ENCODE peak calls at places on chromosomes 12 and 14, in five cellular contexts. One of them, this sample, is unnamed.

GRCh38 chr12:38053655-38054464 is 262.7 kb upstream of the ALG10B start:
- DNase-seq in SK-N-SH: peak; percentile 60
- DNase-seq in A549: peak; percentile 85
- DNase-seq in K562: peak; percentile 18
- DNase-seq in GM12878: no peak
- DNase-seq in this sample: no peak

GRCh38 chr12:6039894-6040601 is 84.4 kb downstream of the VWF start:
- DNase-seq in SK-N-SH: peak; percentile 83
- DNase-seq in A549: peak; percentile 79
- DNase-seq in K562: peak; percentile 53
- DNase-seq in GM12878: no peak
- DNase-seq in this sample: peak; percentile 74

GRCh38 chr12:52121848-52122838 is 42.6 kb downstream of the SMIM41 start:
- DNase-seq in SK-N-SH: peak; percentile 87
- DNase-seq in A549: peak; percentile 67
- DNase-seq in K562: peak; percentile 72
- DNase-seq in GM12878: no peak
- DNase-seq in this sample: peak; percentile 58

GRCh38 chr12:68784015-68784414 is 24.0 kb upstream of the MDM2 start:
- DNase-seq in SK-N-SH: no peak
- DNase-seq in A549: no peak
- DNase-seq in K562: no peak
- DNase-seq in GM12878: no peak
- DNase-seq in this sample: no peak

GRCh38 chr14:92976268-92976667 is 53.3 kb downstream of the CHGA start:
- DNase-seq in SK-N-SH: no peak
- DNase-seq in A549: no peak
- DNase-seq in K562: no peak
- DNase-seq in GM12878: no peak
- DNase-seq in this sample: no peak

GRCh38 chr14:69951935-69952334 is 72.7 kb downstream of the SMOC1 start:
- DNase-seq in SK-N-SH: no peak
- DNase-seq in A549: no peak
- DNase-seq in K562: no peak
- DNase-seq in GM12878: no peak
- DNase-seq in this sample: no peak

GRCh38 chr14:65026526-65026925 is 39.8 kb downstream of the FNTB start:
- DNase-seq in SK-N-SH: no peak
- DNase-seq in A549: no peak
- DNase-seq in K562: no peak
- DNase-seq in GM12878: no peak
- DNase-seq in this sample: no peak

GRCh38 chr14:64279719-64280668 is 14.2 kb downstream of the ESR2 start:
- DNase-seq in SK-N-SH: no peak
- DNase-seq in A549: peak; percentile 17
- DNase-seq in K562: peak; percentile 10
- DNase-seq in GM12878: no peak
- DNase-seq in this sample: peak; percentile 24

GRCh38 chr14:68655021-68655811 is 137.7 kb downstream of the ZFP36L1 start:
- DNase-seq in SK-N-SH: peak; percentile 75
- DNase-seq in A549: no peak
- DNase-seq in K562: no peak
- DNase-seq in GM12878: no peak
- DNase-seq in this sample: peak; percentile 56

GRCh38 chr14:103989034-103989433 is 46.7 kb upstream of the RD3L start:
- DNase-seq in SK-N-SH: no peak
- DNase-seq in A549: no peak
- DNase-seq in K562: no peak
- DNase-seq in GM12878: no peak
- DNase-seq in this sample: no peak

GRCh38 chr12:124804011-124804621 is 59.5 kb downstream of the SCARB1 start:
- DNase-seq in SK-N-SH: peak; percentile 78
- DNase-seq in A549: peak; percentile 80
- DNase-seq in K562: peak; percentile 78
- DNase-seq in GM12878: no peak
- DNase-seq in this sample: peak; percentile 13

GRCh38 chr14:23443411-23443812 is 8.0 kb upstream of the MYH7 start:
- DNase-seq in SK-N-SH: no peak
- DNase-seq in A549: no peak
- DNase-seq in K562: no peak
- DNase-seq in GM12878: no peak
- DNase-seq in this sample: no peak

GRCh38 chr12:55901881-55902490 is 25.7 kb downstream of the PYM1 start:
- DNase-seq in SK-N-SH: no peak
- DNase-seq in A549: no peak
- DNase-seq in K562: no peak
- DNase-seq in GM12878: no peak
- DNase-seq in this sample: no peak

GRCh38 chr12:110349521-110350151 is 53.9 kb downstream of the ANAPC7 start:
- DNase-seq in SK-N-SH: no peak
- DNase-seq in A549: no peak
- DNase-seq in K562: no peak
- DNase-seq in GM12878: no peak
- DNase-seq in this sample: no peak

GRCh38 chr14:22570132-22570949 is 18.7 kb downstream of the DAD1 start:
- DNase-seq in SK-N-SH: peak; percentile 71
- DNase-seq in A549: peak; percentile 89
- DNase-seq in K562: peak; percentile 71
- DNase-seq in GM12878: peak; percentile 99
- DNase-seq in this sample: peak; percentile 82

GRCh38 chr14:80664576-80664975 is 277.0 kb downstream of the CEP128 start:
- DNase-seq in SK-N-SH: no peak
- DNase-seq in A549: peak; percentile 26
- DNase-seq in K562: no peak
- DNase-seq in GM12878: no peak
- DNase-seq in this sample: peak; percentile 83

GRCh38 chr14:104686624-104687517 is 2.5 kb upstream of the INF2 start:
- DNase-seq in SK-N-SH: no peak
- DNase-seq in A549: no peak
- DNase-seq in K562: no peak
- DNase-seq in GM12878: no peak
- DNase-seq in this sample: no peak

GRCh38 chr12:121953695-121954094 is 35.3 kb downstream of the CFAP251 start:
- DNase-seq in SK-N-SH: no peak
- DNase-seq in A549: no peak
- DNase-seq in K562: no peak
- DNase-seq in GM12878: no peak
- DNase-seq in this sample: no peak

GRCh38 chr14:22283000-22283399 is 306.0 kb downstream of the DAD1 start:
- DNase-seq in SK-N-SH: no peak
- DNase-seq in A549: peak; percentile 20
- DNase-seq in K562: no peak
- DNase-seq in GM12878: no peak
- DNase-seq in this sample: peak; percentile 19

GRCh38 chr12:4664111-4664510 is 15.2 kb downstream of the NDUFA9 start:
- DNase-seq in SK-N-SH: no peak
- DNase-seq in A549: no peak
- DNase-seq in K562: no peak
- DNase-seq in GM12878: no peak
- DNase-seq in this sample: peak; percentile 92

GRCh38 chr14:69054030-69054429 is 74.9 kb upstream of the ACTN1 start:
- DNase-seq in SK-N-SH: no peak
- DNase-seq in A549: no peak
- DNase-seq in K562: no peak
- DNase-seq in GM12878: no peak
- DNase-seq in this sample: no peak

GRCh38 chr12:110563702-110564470 is 19.2 kb downstream of the PPTC7 start:
- DNase-seq in SK-N-SH: no peak
- DNase-seq in A549: no peak
- DNase-seq in K562: no peak
- DNase-seq in GM12878: no peak
- DNase-seq in this sample: peak; percentile 56

GRCh38 chr14:102594514-102595175 is 2.2 kb downstream of the RCOR1 start:
- DNase-seq in SK-N-SH: peak; percentile 75
- DNase-seq in A549: peak; percentile 79
- DNase-seq in K562: peak; percentile 29
- DNase-seq in GM12878: peak; percentile 66
- DNase-seq in this sample: peak; percentile 69

GRCh38 chr12:27013606-27014084 is 539 bp downstream of the TM7SF3 start:
- DNase-seq in SK-N-SH: no peak
- DNase-seq in A549: peak; percentile 40
- DNase-seq in K562: peak; percentile 19
- DNase-seq in GM12878: no peak
- DNase-seq in this sample: peak; percentile 47

GRCh38 chr12:132495629-132496207 is 5.8 kb downstream of the FBRSL1 start:
- DNase-seq in SK-N-SH: no peak
- DNase-seq in A549: no peak
- DNase-seq in K562: no peak
- DNase-seq in GM12878: no peak
- DNase-seq in this sample: no peak

GRCh38 chr14:26414103-26414502 is 183.7 kb downstream of the NOVA1 start:
- DNase-seq in SK-N-SH: no peak
- DNase-seq in A549: no peak
- DNase-seq in K562: no peak
- DNase-seq in GM12878: no peak
- DNase-seq in this sample: no peak

GRCh38 chr12:122081108-122081696 is 2.6 kb downstream of the MLXIP start:
- DNase-seq in SK-N-SH: no peak
- DNase-seq in A549: no peak
- DNase-seq in K562: no peak
- DNase-seq in GM12878: no peak
- DNase-seq in this sample: no peak

GRCh38 chr12:64172143-64172970 is 49.7 kb downstream of the KICS2 start:
- DNase-seq in SK-N-SH: no peak
- DNase-seq in A549: no peak
- DNase-seq in K562: no peak
- DNase-seq in GM12878: no peak
- DNase-seq in this sample: no peak
- TF ChIP-seq RCOR1 in SK-N-SH: no peak
- TF ChIP-seq RCOR1 in A549: no peak
- TF ChIP-seq RCOR1 in K562: no peak
- TF ChIP-seq RCOR1 in GM12878: no peak
- TF ChIP-seq RCOR1 in this sample: no peak

DNA sequence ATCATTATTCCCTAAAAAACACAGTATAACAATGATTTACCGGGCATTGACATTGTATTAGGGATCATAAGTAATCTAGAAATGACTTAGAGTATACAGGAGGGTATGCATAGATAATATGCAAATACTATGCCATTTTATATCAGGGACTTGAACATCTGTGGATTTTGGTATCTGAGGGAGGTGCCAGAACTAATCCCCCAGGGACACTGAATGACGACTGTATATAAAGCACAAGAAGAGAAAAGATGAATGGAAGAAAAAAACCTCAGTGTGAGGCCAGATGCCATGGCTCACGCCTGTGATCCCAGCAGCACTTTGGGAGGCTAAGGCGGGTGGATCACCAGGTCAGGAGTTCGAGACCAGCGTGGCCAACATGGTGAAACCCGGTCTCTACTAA is 25.5 kb upstream of the COX6A1 start:
- DNase-seq in SK-N-SH: no peak
- DNase-seq in A549: no peak
- DNase-seq in K562: no peak
- DNase-seq in GM12878: no peak
- DNase-seq in this sample: no peak
- TF ChIP-seq RCOR1 in SK-N-SH: no peak
- TF ChIP-seq RCOR1 in A549: no peak
- TF ChIP-seq RCOR1 in K562: no peak
- TF ChIP-seq RCOR1 in GM12878: no peak
- TF ChIP-seq RCOR1 in this sample: no peak

GRCh38 chr12:73159952-73160351 is 887.8 kb downstream of the TRHDE start:
- DNase-seq in SK-N-SH: no peak
- DNase-seq in A549: no peak
- DNase-seq in K562: no peak
- DNase-seq in GM12878: no peak
- DNase-seq in this sample: no peak

GRCh38 chr12:73161970-73162369 is 889.8 kb downstream of the TRHDE start:
- DNase-seq in SK-N-SH: no peak
- DNase-seq in A549: no peak
- DNase-seq in K562: no peak
- DNase-seq in GM12878: no peak
- DNase-seq in this sample: no peak

DNA sequence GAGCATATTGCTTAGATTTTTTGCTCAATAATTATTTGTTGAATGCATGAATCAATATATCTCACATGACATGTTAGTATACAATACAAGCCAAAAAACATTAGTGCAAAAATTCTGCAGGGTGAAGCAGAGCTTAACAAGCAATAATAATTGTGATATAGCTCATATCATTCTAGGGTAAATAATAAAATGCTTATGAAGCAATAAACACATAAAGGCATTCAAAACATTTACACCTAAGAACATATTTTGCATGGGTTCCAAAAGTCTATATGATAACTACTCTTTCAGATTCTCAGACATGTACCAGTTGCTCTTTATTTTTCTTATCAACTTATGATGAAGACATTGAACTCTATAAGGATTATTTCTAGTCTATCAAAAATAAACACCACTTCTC is 886.2 kb downstream of the TRHDE start:
- DNase-seq in SK-N-SH: no peak
- DNase-seq in A549: no peak
- DNase-seq in K562: no peak
- DNase-seq in GM12878: no peak
- DNase-seq in this sample: no peak
- TF ChIP-seq RCOR1 in SK-N-SH: no peak
- TF ChIP-seq RCOR1 in A549: no peak
- TF ChIP-seq RCOR1 in K562: no peak
- TF ChIP-seq RCOR1 in GM12878: no peak
- TF ChIP-seq RCOR1 in this sample: no peak

DNA sequence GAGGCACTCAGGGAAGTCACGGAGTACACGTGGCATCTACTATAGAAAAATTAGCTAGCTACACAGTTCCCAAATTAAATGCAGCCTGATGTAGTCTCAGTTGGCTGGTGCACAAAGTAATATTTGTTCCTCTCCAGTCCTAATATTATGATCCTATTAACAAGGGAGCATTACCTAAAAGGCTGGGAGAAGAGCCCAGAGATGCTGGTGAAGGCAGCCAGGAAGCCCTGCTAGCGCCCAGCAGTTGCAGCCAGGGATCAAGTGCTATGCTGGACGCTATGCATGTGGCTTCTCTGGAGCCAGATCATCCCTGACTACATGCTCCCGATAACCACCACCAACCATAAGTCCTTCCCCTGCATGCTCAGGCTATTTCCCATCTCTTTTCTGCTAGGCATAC is 88.1 kb upstream of the GSC start:
- DNase-seq in SK-N-SH: no peak
- DNase-seq in A549: no peak
- DNase-seq in K562: no peak
- DNase-seq in GM12878: no peak
- DNase-seq in this sample: no peak
- TF ChIP-seq RCOR1 in SK-N-SH: no peak
- TF ChIP-seq RCOR1 in A549: no peak
- TF ChIP-seq RCOR1 in K562: no peak
- TF ChIP-seq RCOR1 in GM12878: no peak
- TF ChIP-seq RCOR1 in this sample: no peak

This sample was measured in IMR-90.